ENCODE peak calls at places on chromosomes 12 and 14, in seven cellular contexts. W is body of pancreas; S is AG04450; C is fibroblast of mammary gland; L is activated CD8-positive, alpha-beta T cell treated with anti-CD3 and anti-CD28 coated beads for 36 hours; T is transverse colon; R is SK-N-SH. G is an unnamed sample.

GRCh38 chr14:50060871-50061663 is 55.3 kb downstream of the VCPKMT start:
- DNase-seq in W (no peak), L (peak), T (peak), R (peak), C (peak), S (peak), G (peak)

GRCh38 chr12:20220339-20220738 is 148.0 kb upstream of the PDE3A start:
- DNase-seq in L (no peak), C (peak), W (no peak), T (no peak), R (no peak), S (no peak), G (peak)

GRCh38 chr12:111685322-111685810 is 390 bp downstream of the BRAP start:
- DNase-seq in W (no peak), L (peak), T (peak), S (no peak), R (no peak), C (no peak), G (peak)

GRCh38 chr12:106138646-106139421 is at the start of gene NUAK1:
- DNase-seq in R (peak), T (peak), L (peak), C (no peak), S (no peak), W (peak), G (peak)

GRCh38 chr14:102320033-102320660 is 601 bp downstream of the ZNF839 start:
- DNase-seq in T (peak), C (peak), W (peak), R (no peak), S (no peak), L (peak), G (peak)

GRCh38 chr12:69935651-69936100 is 110.6 kb downstream of the MYRFL start:
- DNase-seq in S (no peak), T (no peak), C (no peak), L (no peak), R (peak), W (no peak), G (no peak)

GRCh38 chr14:78848234-78848820 is 678.2 kb downstream of the NRXN3 start:
- DNase-seq in R (peak), W (peak), L (peak), C (peak), S (no peak), T (peak), G (peak)

GRCh38 chr14:78170203-78170602 is at the start of gene NRXN3:
- DNase-seq in W (no peak), L (no peak), R (peak), T (peak), C (no peak), S (no peak), G (no peak)

GRCh38 chr12:46265102-46265501 is 3.7 kb downstream of the SLC38A1 start:
- DNase-seq in S (no peak), W (no peak), L (no peak), R (no peak), T (no peak), C (no peak), G (no peak)

GRCh38 chr12:47527816-47528215 is 178.0 kb downstream of the RPAP3 start:
- DNase-seq in R (no peak), S (no peak), L (no peak), T (no peak), W (no peak), C (no peak), G (no peak)

DNA sequence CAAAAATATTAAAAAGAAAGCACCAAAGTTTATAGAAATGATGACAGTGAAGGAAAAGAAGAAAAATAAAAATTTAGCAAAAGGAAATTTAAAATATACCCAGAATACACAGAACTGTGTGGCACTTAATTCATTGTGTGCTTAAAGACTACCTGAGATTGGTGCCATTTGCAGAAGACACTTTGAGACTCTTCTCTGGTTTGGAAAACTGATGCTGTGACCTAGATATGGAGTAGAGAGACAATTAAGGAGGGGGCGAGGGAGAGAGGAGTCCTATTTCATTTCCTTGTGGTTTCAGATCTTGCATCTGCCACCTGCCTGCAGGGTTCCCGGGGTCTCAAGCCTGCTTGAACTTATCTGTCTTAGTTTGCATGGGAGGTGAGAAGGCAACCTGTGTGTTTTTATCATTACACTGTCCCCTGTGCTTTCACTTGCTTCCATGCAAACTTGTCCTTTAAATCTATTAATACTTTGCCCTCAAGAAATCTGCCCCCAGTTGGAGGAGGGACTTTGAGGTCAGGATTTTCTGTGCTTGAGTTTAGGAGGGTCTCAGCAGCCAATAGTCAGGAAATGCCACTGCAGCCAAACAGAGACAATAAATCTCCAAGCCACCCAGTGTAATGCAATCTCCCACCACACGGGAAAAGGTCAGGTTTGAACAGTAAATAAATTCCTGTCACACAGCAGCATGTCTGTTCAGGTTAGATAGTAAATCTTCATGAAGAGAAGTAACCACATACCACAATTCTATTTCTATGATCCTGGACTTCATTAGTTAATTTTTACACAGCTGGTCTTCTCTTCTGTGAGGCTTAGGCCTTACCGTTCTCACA is 119.4 kb downstream of the CAND1 start:
- DNase-seq in W (no peak), L (peak), T (no peak), R (peak), C (no peak), S (no peak), G (no peak)
- TF ChIP-seq CTCF in W (peak), L (peak), T (peak), R (peak), C (peak), S (peak), G (no peak)

GRCh38 chr14:95142208-95142607 is 15.1 kb downstream of the DICER1 start:
- DNase-seq in R (no peak), W (no peak), S (no peak), L (no peak), T (no peak), C (no peak), G (no peak)
- TF ChIP-seq CTCF in R (no peak), W (no peak), S (no peak), L (no peak), T (no peak), C (no peak), G (no peak)

GRCh38 chr12:82708056-82708455 is 21.4 kb downstream of the TMTC2 start:
- DNase-seq in S (no peak), T (no peak), R (no peak), W (no peak), C (no peak), L (no peak), G (no peak)
- TF ChIP-seq CTCF in S (no peak), T (no peak), R (no peak), W (no peak), C (no peak), L (no peak), G (no peak)

DNA sequence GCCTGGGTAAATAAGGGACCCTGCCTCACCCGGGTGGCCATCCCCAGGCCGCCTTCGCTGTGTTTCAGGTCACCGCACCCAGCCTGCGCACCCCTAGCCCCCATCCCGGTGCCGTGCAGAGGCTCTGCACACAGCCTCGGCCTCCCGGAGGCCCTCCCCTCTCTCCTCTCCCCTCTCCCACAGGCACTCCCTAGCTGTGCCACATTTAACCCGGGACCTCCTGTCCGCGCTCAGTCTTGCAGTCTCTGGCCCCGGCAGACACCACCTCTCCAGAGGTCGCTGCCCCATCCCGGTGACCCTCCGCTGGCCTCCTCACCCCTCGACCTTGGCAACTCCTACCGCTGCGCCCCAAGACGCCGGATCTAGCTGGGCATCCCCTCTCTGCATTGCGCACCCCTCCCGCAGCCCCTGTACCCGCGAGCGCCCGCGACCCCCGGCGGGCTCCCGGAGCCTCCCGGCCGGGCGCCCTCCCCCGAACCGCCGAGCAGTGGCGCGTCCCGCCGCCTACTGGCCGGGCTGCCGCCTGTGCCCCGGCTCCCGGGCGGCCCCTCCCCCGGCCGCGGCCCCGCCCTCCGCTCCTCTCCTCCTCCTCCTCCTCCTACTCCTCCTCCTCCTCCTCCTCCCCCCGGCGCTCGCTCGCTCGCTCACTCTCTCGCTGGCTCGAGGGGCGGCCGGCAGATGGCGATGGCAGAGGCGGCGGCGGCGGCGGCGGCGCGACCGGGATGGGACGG is 120.7 kb downstream of the AACS start:
- DNase-seq in T (peak), W (peak), C (peak), R (peak), S (no peak), L (peak), G (peak)
- TF ChIP-seq CTCF in T (peak), W (no peak), C (no peak), R (peak), S (no peak), L (no peak), G (peak)

GRCh38 chr14:74762917-74763802 is at the start of gene YLPM1:
- DNase-seq in C (peak), S (peak), W (peak), L (peak), R (peak), T (peak), G (peak)
- TF ChIP-seq CTCF in C (peak), S (peak), W (no peak), L (peak), R (peak), T (peak), G (peak)

GRCh38 chr12:8846305-8846704 is 23.9 kb downstream of the A2ML1 start:
- DNase-seq in L (no peak), S (no peak), R (no peak), C (no peak), T (no peak), W (no peak), G (no peak)
- TF ChIP-seq CTCF in L (no peak), S (no peak), R (no peak), C (no peak), T (no peak), W (no peak), G (no peak)

G was measured in GM13977.